ENCODE peak calls at places on chromosome 13, in six cellular contexts. N is stimulated activated CD8-positive, alpha-beta memory T cell treated with anti-CD3 and anti-CD28 coated beads, Interleukin-15, amount 100 ng/mL, for 1 hour; O is HT-29; L is stimulated activated CD4-positive, alpha-beta T cell treated with anti-CD3 and anti-CD28 coated beads, TNF-alpha, amount 100 ng/mL, for 48 hours; W is foreskin melanocyte; B is HEK293T. T is an unnamed sample.

GRCh38 chr13:39144941-39145533 is 106.8 kb downstream of the NHLRC3 start:
- DNase-seq in W (peak), B (peak), O (peak), N (no peak), L (no peak), T (no peak)

GRCh38 chr13:28273919-28274318 is 135.6 kb downstream of the PAN3 start:
- DNase-seq in L (no peak), N (no peak), B (peak), W (no peak), O (no peak), T (no peak)

GRCh38 chr13:41542281-41542680 is 84.9 kb downstream of the RGCC start:
- DNase-seq in W (no peak), O (no peak), B (no peak), L (no peak), N (no peak), T (no peak)

GRCh38 chr13:24511019-24511823 is 1.4 kb downstream of the PARP4 start:
- DNase-seq in B (peak), N (no peak), O (peak), W (peak), L (peak), T (peak)

GRCh38 chr13:48727252-48728011 is 73.7 kb downstream of the CYSLTR2 start:
- DNase-seq in B (peak), N (no peak), L (no peak), W (peak), O (no peak), T (no peak)

GRCh38 chr13:26923824-26924605 is 163.4 kb upstream of the GPR12 start:
- DNase-seq in B (no peak), L (no peak), W (no peak), O (no peak), N (no peak), T (no peak)

GRCh38 chr13:77865588-77865987 is 53.0 kb downstream of the EDNRB start:
- DNase-seq in L (no peak), N (no peak), B (no peak), W (no peak), O (no peak), T (peak)

GRCh38 chr13:74919914-74920313 is 562.1 kb downstream of the TBC1D4 start:
- DNase-seq in B (no peak), W (no peak), O (no peak), N (no peak), L (no peak), T (no peak)

GRCh38 chr13:112943309-112944125 is 25.5 kb upstream of the MCF2L start:
- DNase-seq in W (no peak), N (no peak), L (peak), O (peak), B (peak), T (peak)

GRCh38 chr13:46382224-46382623 is 4.8 kb downstream of the RUBCNL start:
- DNase-seq in N (no peak), L (no peak), W (no peak), B (no peak), O (no peak), T (no peak)

GRCh38 chr13:29591310-29591709 is 4.2 kb downstream of the SLC7A1 start:
- DNase-seq in L (no peak), O (no peak), W (no peak), B (no peak), N (no peak), T (no peak)

GRCh38 chr13:75485286-75486062 is 3.5 kb upstream of the TBC1D4 start:
- DNase-seq in N (no peak), O (peak), L (no peak), B (no peak), W (no peak), T (no peak)

GRCh38 chr13:73832203-73832602 is 302.0 kb downstream of the KLF12 start:
- DNase-seq in W (peak), B (no peak), L (no peak), N (no peak), O (no peak), T (no peak)

GRCh38 chr13:61954092-61954491 is 538.4 kb upstream of the PCDH20 start:
- DNase-seq in W (peak), L (no peak), B (peak), O (peak), N (no peak), T (no peak)

GRCh38 chr13:40064723-40065122 is 409.3 kb downstream of the COG6 start:
- DNase-seq in N (no peak), W (no peak), O (peak), B (no peak), L (no peak), T (no peak)

GRCh38 chr13:30338331-30338851 is 31.0 kb upstream of the KATNAL1 start:
- DNase-seq in W (no peak), L (no peak), O (no peak), B (no peak), N (no peak), T (no peak)

GRCh38 chr13:110280231-110280813 is 26.6 kb downstream of the COL4A1 start:
- DNase-seq in B (no peak), L (no peak), O (no peak), N (no peak), W (peak), T (no peak)

GRCh38 chr13:99218545-99218944 is 17.9 kb downstream of the UBAC2 start:
- DNase-seq in B (no peak), L (no peak), O (no peak), N (no peak), W (no peak), T (no peak)

GRCh38 chr13:53206455-53206854 is 177.8 kb downstream of the OLFM4 start:
- DNase-seq in W (no peak), O (peak), L (no peak), B (peak), N (no peak), T (no peak)

GRCh38 chr13:24273926-24274325 is 35.5 kb upstream of the C1QTNF9 start:
- DNase-seq in N (no peak), L (no peak), W (no peak), B (no peak), O (no peak), T (no peak)

GRCh38 chr13:43196171-43196611 is 172.8 kb downstream of the DNAJC15 start:
- DNase-seq in L (no peak), N (no peak), W (no peak), O (no peak), B (no peak), T (no peak)